ENCODE peak calls at places on chromosomes 7 and 10, in six cellular contexts. Q is ureter; A is activated CD4-positive, alpha-beta T cell treated with anti-CD3 and anti-CD28 coated beads, Interleukin-2, amount 10 ng/mL, durations not matched to agents 7 days and 5 days; K is T-cell; C is AG08395; H is DMS79 treated with DMSO at 0.1 percent for 48 hours. T is an unnamed sample.

GRCh38 chr7:98643232-98643985 is 26.3 kb downstream of the NPTX2 start:
- DNase-seq in Q (no peak), A (no peak), K (no peak), C (no peak), H (no peak), T (no peak)

GRCh38 chr7:25031007-25031406 is 51.0 kb upstream of the OSBPL3 start:
- DNase-seq in Q (no peak), A (no peak), K (no peak), C (no peak), H (no peak), T (no peak)

GRCh38 chr7:74031403-74032190 is 3.6 kb downstream of the ELN start:
- DNase-seq in Q (no peak), A (no peak), K (no peak), C (no peak), H (no peak), T (no peak)

GRCh38 chr7:82183633-82184032 is 259.9 kb downstream of the CACNA2D1 start:
- DNase-seq in Q (no peak), A (no peak), K (no peak), C (peak), H (no peak), T (no peak)

GRCh38 chr7:1298938-1299885 is 66.5 kb downstream of the UNCX start:
- DNase-seq in Q (no peak), A (no peak), K (no peak), C (no peak), H (no peak), T (no peak)

GRCh38 chr10:87842776-87843497 is 20.4 kb downstream of the KLLN start:
- DNase-seq in Q (no peak), A (no peak), K (no peak), C (peak), H (peak), T (no peak)

GRCh38 chr10:47409866-47410256 is 25.8 kb upstream of the ZNF488 start:
- DNase-seq in Q (no peak), A (no peak), K (no peak), C (no peak), H (no peak), T (no peak)

GRCh38 chr10:348456-348855 is 213.2 kb downstream of the ZMYND11 start:
- DNase-seq in Q (no peak), A (no peak), K (no peak), C (no peak), H (no peak), T (no peak)

GRCh38 chr7:138886501-138886917 is 88.5 kb upstream of the ATP6V0A4 start:
- DNase-seq in Q (no peak), A (peak), K (peak), C (peak), H (peak), T (peak)

GRCh38 chr10:105691811-105692210 is 1050.7 kb downstream of the SORCS3 start:
- DNase-seq in Q (no peak), A (no peak), K (no peak), C (no peak), H (no peak), T (no peak)

GRCh38 chr10:102397222-102398171 is 2.0 kb downstream of the NFKB2 start:
- DNase-seq in Q (no peak), A (no peak), K (no peak), C (no peak), H (no peak), T (no peak)

GRCh38 chr10:9992656-9993055 is 1025.0 kb upstream of the CELF2 start:
- DNase-seq in Q (no peak), A (no peak), K (no peak), C (no peak), H (no peak), T (no peak)

GRCh38 chr7:132488634-132489302 is 87.5 kb downstream of the PLXNA4 start:
- DNase-seq in Q (no peak), A (no peak), K (peak), C (peak), H (no peak), T (no peak)

GRCh38 chr7:78017621-78018100 is 219.1 kb downstream of the PHTF2 start:
- DNase-seq in Q (no peak), A (no peak), K (no peak), C (no peak), H (no peak), T (no peak)

GRCh38 chr10:93461807-93462178 is 20.3 kb downstream of the MYOF start:
- DNase-seq in Q (peak), A (no peak), K (no peak), C (no peak), H (peak), T (no peak)

GRCh38 chr7:47430422-47430821 is 151.5 kb downstream of the TNS3 start:
- DNase-seq in Q (no peak), A (no peak), K (no peak), C (no peak), H (no peak), T (no peak)

GRCh38 chr7:134992626-134993179 is 6.4 kb downstream of the AGBL3 start:
- DNase-seq in Q (no peak), A (no peak), K (no peak), C (no peak), H (no peak), T (no peak)

GRCh38 chr7:665751-666453 is 60.6 kb upstream of the DNAAF5 start:
- DNase-seq in Q (no peak), A (no peak), K (no peak), C (peak), H (no peak), T (no peak)

GRCh38 chr10:34762603-34763299 is 52.3 kb downstream of the PARD3 start:
- DNase-seq in Q (no peak), A (no peak), K (no peak), C (no peak), H (no peak), T (no peak)

GRCh38 chr10:102352066-102352715 is 43.3 kb upstream of the NFKB2 start:
- DNase-seq in Q (peak), A (peak), K (peak), C (peak), H (peak), T (peak)

GRCh38 chr10:103083977-103084320 is 109.1 kb downstream of the NT5C2 start:
- DNase-seq in Q (no peak), A (no peak), K (no peak), C (no peak), H (no peak), T (no peak)

GRCh38 chr10:80535671-80536360 is 1.9 kb upstream of the SH2D4B start:
- DNase-seq in Q (peak), A (peak), K (peak), C (no peak), H (peak), T (peak)

T was measured in CD4-positive, alpha-beta memory T cell.